ENCODE peak calls at places on chromosomes 3 and 15, in seven cellular contexts. Z, L, O, D, Q, R and M are unnamed samples.
A peak's percentile ranks its signal among the peaks of the same experiment; 100 is the strongest.

GRCh38 chr3:157134620-157135191 is 25.2 kb downstream of the CCNL1 start:
- DNase-seq in Z (no peak), L (no peak), O (no peak), D (no peak), Q (no peak), R (no peak), M (no peak)

GRCh38 chr15:26804063-26804804 is 31.4 kb upstream of the GABRB3 start:
- DNase-seq in Z (no peak), L (no peak), O (no peak), D (no peak), Q (no peak), R (no peak), M (no peak)

GRCh38 chr3:14605070-14605469 is 46.5 kb upstream of the CCDC174 start:
- DNase-seq in Z (no peak), L (no peak), O (peak; percentile 51), D (no peak), Q (no peak), R (no peak), M (peak; percentile 61)

GRCh38 chr3:76034652-76035051 is 249.3 kb upstream of the ZNF717 start:
- DNase-seq in Z (no peak), L (no peak), O (no peak), D (no peak), Q (no peak), R (no peak), M (no peak)

GRCh38 chr3:165744025-165744424 is 93.2 kb downstream of the BCHE start:
- DNase-seq in Z (no peak), L (no peak), O (no peak), D (no peak), Q (no peak), R (no peak), M (no peak)

GRCh38 chr3:33146791-33147445 is 33.1 kb downstream of the CRTAP start:
- DNase-seq in Z (no peak), L (no peak), O (peak; percentile 61), D (no peak), Q (peak; percentile 15), R (peak; percentile 81), M (no peak)

GRCh38 chr15:33393552-33393951 is 82.8 kb downstream of the RYR3 start:
- DNase-seq in Z (no peak), L (no peak), O (no peak), D (no peak), Q (no peak), R (no peak), M (no peak)

GRCh38 chr3:58179235-58180098 is 31.3 kb downstream of the DNASE1L3 start:
- DNase-seq in Z (no peak), L (no peak), O (no peak), D (no peak), Q (no peak), R (no peak), M (no peak)

GRCh38 chr3:125163739-125164601 is 48.6 kb downstream of the SLC12A8 start:
- DNase-seq in Z (peak; percentile 45), L (peak; percentile 79), O (no peak), D (no peak), Q (no peak), R (peak; percentile 43), M (no peak)

GRCh38 chr3:183435701-183436100 is 7.3 kb upstream of the MCF2L2 start:
- DNase-seq in Z (no peak), L (no peak), O (no peak), D (peak; percentile 34), Q (no peak), R (no peak), M (no peak)

GRCh38 chr3:46706771-46707582 is 5.8 kb downstream of the TMIE start:
- DNase-seq in Z (no peak), L (no peak), O (no peak), D (no peak), Q (no peak), R (no peak), M (no peak)

GRCh38 chr3:111151438-111151837 is 79.8 kb downstream of the NECTIN3 start:
- DNase-seq in Z (no peak), L (no peak), O (peak; percentile 84), D (no peak), Q (no peak), R (peak; percentile 50), M (peak; percentile 51)

GRCh38 chr3:101281616-101282015 is 38.8 kb downstream of the IMPG2 start:
- DNase-seq in Z (no peak), L (no peak), O (no peak), D (no peak), Q (no peak), R (no peak), M (no peak)